ENCODE peak calls at places on chromosomes 11 and 22, in five cellular contexts. Y is ovary, H is tibial nerve, T is right lobe of liver, L is fibroblast of lung. V is an unnamed sample.
A peak's percentile ranks its signal among the peaks of the same experiment; 100 is the strongest.

GRCh38 chr11:112770487-112770886 is 190.7 kb upstream of the NCAM1 start:
- DNase-seq in T (no peak), H (no peak), Y (no peak), L (no peak), V (peak; percentile 68)

GRCh38 chr11:122209619-122210377 is 93.8 kb upstream of the BLID start:
- DNase-seq in H (peak; percentile 69), L (peak; percentile 82), T (peak; percentile 77), Y (peak; percentile 90), V (peak; percentile 72)

GRCh38 chr11:93169950-93170561 is 27.7 kb downstream of the SLC36A4 start:
- DNase-seq in T (no peak), H (no peak), Y (no peak), L (peak; percentile 26), V (no peak)

GRCh38 chr11:96614846-96615245 is 225.0 kb downstream of the JRKL start:
- DNase-seq in Y (no peak), H (no peak), L (no peak), T (no peak), V (no peak)

GRCh38 chr11:10208045-10208674 is 85.9 kb downstream of the SBF2 start:
- DNase-seq in T (no peak), Y (no peak), H (no peak), L (peak; percentile 30), V (no peak)

GRCh38 chr11:118241191-118242098 is 10.7 kb downstream of the MPZL3 start:
- DNase-seq in H (no peak), T (no peak), Y (no peak), L (peak; percentile 57), V (peak; percentile 63)

GRCh38 chr11:6746086-6746618 is 25.6 kb downstream of the OR2AG2 start:
- DNase-seq in Y (no peak), H (no peak), L (no peak), T (no peak), V (no peak)

GRCh38 chr11:130223291-130223971 is 63.8 kb downstream of the ST14 start:
- DNase-seq in Y (no peak), T (no peak), H (no peak), L (peak; percentile 35), V (no peak)

GRCh38 chr22:25969286-25969685 is 200.0 kb upstream of the SEZ6L start:
- DNase-seq in H (no peak), L (no peak), T (no peak), Y (no peak), V (no peak)

GRCh38 chr11:88464528-88464927 is 127.0 kb upstream of the CTSC start:
- DNase-seq in H (no peak), L (no peak), Y (no peak), T (no peak), V (no peak)

GRCh38 chr11:35540526-35540925 is 15.1 kb upstream of the PAMR1 start:
- DNase-seq in L (peak; percentile 66), H (no peak), Y (no peak), T (no peak), V (no peak)

GRCh38 chr11:35545604-35546003 is 20.2 kb upstream of the PAMR1 start:
- DNase-seq in T (no peak), H (no peak), L (no peak), Y (no peak), V (no peak)

GRCh38 chr11:35539781-35540281 is 14.4 kb upstream of the PAMR1 start:
- DNase-seq in L (peak; percentile 70), H (peak; percentile 38), T (no peak), Y (no peak), V (peak; percentile 60)

GRCh38 chr11:35539256-35539655 is 13.8 kb upstream of the PAMR1 start:
- DNase-seq in T (no peak), H (no peak), L (peak; percentile 47), Y (no peak), V (no peak)

GRCh38 chr11:35541621-35542375 is 16.4 kb upstream of the PAMR1 start:
- DNase-seq in Y (no peak), T (no peak), H (peak; percentile 43), L (peak; percentile 97), V (peak; percentile 62)
- H3K27ac ChIP-seq in Y (no peak overlapping the region), T (no peak overlapping the region), H (no peak overlapping the region), L (peak overlapping the region; percentile 83), V (peak overlapping the region; percentile 79)

DNA sequence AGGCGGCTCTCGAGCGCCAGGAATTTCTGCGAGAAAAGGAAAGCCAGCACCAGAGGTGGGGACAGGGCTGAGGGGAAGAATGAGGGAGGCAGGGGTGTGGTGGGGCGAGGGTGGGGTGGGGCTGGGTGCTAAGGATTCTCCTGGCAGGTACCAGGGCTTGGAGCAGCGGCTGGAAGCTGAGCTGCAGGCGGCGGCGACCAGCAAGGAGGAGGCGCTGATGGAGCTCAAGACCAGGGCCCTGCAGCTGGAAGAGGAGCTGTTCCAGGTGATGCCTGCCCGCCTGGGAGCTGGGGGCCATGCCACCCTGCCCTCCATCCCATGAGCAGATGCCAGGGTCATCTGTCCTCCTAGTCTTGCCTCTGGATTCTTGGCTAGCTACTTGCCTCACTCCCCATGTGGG is 9.4 kb downstream of the CCDC88B start:
- DNase-seq in T (no peak), H (no peak), Y (no peak), L (no peak), V (peak; percentile 41)
- H3K4me1 ChIP-seq in T (no peaks in the 10 kb centered on the region), H (no peaks in the 10 kb centered on the region), Y (no peaks in the 10 kb centered on the region), L (no peaks in the 10 kb centered on the region), V (no peaks in the 10 kb centered on the region)

DNA sequence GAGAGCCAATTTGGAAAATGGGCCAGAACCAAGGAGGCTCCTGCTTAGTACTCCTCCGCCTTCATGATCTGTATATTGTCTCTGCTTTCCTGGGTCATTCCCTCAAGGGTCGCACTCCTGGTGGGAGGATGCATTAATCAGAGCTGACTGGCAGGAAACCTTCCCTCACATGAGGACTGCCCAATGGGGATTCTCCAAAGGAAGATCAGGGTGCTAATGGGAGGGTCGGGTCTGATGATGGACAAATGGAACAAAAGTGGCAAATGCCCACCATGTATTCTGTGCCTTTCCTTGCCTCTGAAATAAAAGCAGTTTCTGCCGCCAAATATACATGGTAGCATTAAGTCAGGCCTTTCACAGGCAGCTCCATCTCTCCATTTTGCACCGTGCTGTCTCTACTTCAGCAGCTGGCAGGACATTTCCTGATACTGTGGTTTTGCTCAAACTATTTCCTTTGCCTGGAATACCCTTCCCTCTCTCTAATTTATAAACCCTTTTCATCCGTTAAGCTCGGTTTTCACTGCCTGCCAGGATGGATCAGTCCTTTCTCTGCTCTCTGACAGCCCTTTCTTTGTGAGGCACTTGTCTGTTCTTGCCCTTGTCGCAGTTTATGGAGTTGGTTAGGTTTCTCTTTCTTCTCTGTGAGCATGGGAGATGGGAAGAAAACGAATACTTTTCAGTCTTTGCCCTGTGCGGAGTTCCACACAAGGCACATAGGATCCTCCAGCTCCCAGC is 13.5 kb downstream of the SREBF2 start:
- DNase-seq in H (no peak), L (no peak), T (no peak), Y (no peak), V (no peak)
- H3K27ac ChIP-seq in H (peak overlapping the region; percentile 70), L (no peak overlapping the region), T (no peak overlapping the region), Y (no peak overlapping the region), V (no peak overlapping the region)

DNA sequence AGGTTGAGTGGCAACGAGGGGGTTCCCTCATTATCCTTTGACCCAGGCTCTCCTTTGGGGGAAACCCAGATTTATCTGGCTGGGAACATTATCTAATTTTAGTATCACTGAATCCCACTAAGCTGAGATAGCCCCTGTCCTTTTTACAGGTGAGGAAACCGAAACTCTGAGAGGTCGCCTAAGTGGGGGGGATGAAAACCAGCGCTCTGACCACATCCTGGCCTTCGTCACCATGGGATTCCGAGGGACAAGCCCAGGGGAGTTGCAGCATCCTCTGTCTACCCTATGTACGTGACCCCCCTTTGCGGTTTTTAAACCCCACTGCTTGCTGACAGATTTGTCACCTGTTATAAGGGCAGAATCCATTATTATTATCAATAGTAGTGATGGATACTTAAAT is 61.0 kb downstream of the ISX start:
- DNase-seq in T (no peak), H (no peak), Y (no peak), L (no peak), V (no peak)
- H3K4me1 ChIP-seq in T (no peaks in the 10 kb centered on the region), H (no peaks in the 10 kb centered on the region), Y (no peaks in the 10 kb centered on the region), L (no peaks in the 10 kb centered on the region), V (no peaks in the 10 kb centered on the region)

GRCh38 chr11:61119055-61119454 is 16.8 kb downstream of the CD5 start:
- DNase-seq in T (no peak), H (no peak), Y (no peak), L (no peak), V (no peak)
- H3K27ac ChIP-seq in T (no peak overlapping the region), H (no peak overlapping the region), Y (no peak overlapping the region), L (no peak overlapping the region), V (no peak overlapping the region)

GRCh38 chr22:46650078-46650810 is 30.1 kb downstream of the GRAMD4 start:
- DNase-seq in L (no peak), H (no peak), T (no peak), Y (no peak), V (peak; percentile 53)

GRCh38 chr22:46649176-46650077 is 29.2 kb downstream of the GRAMD4 start:
- DNase-seq in T (peak; percentile 85), L (no peak), H (no peak), Y (no peak), V (peak; percentile 61)

GRCh38 chr22:46652930-46653331 is 32.7 kb downstream of the GRAMD4 start:
- DNase-seq in L (peak; percentile 25), H (no peak), T (no peak), Y (no peak), V (no peak)

GRCh38 chr22:46652081-46652929 is 32.1 kb downstream of the GRAMD4 start:
- DNase-seq in T (peak; percentile 83), H (no peak), Y (no peak), L (peak; percentile 22), V (peak; percentile 80)

DNA sequence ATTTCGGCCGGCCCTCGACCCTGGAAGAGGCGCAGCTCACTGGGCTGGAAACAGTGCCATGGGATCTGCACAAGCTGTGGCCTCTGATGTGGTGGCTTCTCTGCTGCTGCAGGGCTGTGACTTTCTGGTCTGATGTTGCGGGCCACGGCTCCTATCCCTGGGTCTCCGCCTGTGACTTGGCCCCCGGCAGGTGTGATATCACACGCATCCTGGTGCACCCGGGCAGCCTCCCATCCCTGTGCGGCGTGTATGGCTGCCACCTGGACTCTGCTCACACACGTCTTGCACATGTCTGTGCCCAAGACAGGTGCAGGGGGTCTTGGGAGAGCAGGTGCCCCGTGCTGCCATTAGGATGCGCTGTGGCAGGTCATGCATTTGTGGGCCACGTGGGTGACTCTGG is 31.1 kb downstream of the GRAMD4 start:
- DNase-seq in H (no peak), Y (no peak), T (no peak), L (no peak), V (peak; percentile 58)
- H3K4me1 ChIP-seq in H (peaks cover 28% of the 10 kb centered on the region), Y (peaks cover 15% of the 10 kb centered on the region), T (no peaks in the 10 kb centered on the region), L (peaks cover 5% of the 10 kb centered on the region), V (peaks cover 33% of the 10 kb centered on the region)

DNA sequence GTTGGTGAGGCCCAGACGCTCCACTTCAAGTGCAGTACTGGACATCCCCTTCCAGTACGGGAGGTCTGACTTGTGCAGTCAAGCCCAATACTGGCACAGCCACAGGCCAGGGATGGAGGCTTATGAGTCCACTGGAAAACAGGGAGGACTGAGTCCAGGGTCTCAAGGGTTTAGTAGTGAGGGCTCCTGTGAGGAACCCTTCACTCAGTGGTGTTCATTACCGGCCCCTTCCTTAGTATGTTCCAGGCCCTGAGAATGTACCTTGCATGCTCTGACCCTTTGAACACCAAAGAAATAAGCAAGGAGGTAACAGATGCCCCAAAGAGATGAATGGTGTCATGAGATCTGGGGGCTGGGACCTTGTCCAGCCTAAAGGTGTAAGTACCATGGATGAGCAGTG is 11.8 kb downstream of the PRAME start:
- DNase-seq in L (no peak), T (no peak), H (no peak), Y (no peak), V (no peak)
- H3K27ac ChIP-seq in L (no peak overlapping the region), T (no peak overlapping the region), H (no peak overlapping the region), Y (no peak overlapping the region), V (no peak overlapping the region)

V was measured in right cardiac atrium.